ENCODE peak calls at places on chromosome 14, in six cellular contexts. J, E, U, T, A and M are unnamed samples.

GRCh38 chr14:61420326-61420725 is 98.9 kb downstream of the PRKCH start:
- DNase-seq in E (no peak), T (peak), U (no peak), A (no peak), J (peak), M (no peak)

GRCh38 chr14:73820631-73821030 is 31.0 kb upstream of the PTGR2 start:
- DNase-seq in T (no peak), E (no peak), A (no peak), J (no peak), U (no peak), M (no peak)

GRCh38 chr14:52852810-52853521 is 61.6 kb upstream of the GNPNAT1 start:
- DNase-seq in J (peak), U (no peak), T (no peak), A (no peak), E (no peak), M (no peak)

GRCh38 chr14:100708349-100709217 is 18.1 kb upstream of the DLK1 start:
- DNase-seq in E (no peak), J (peak), A (no peak), U (peak), T (no peak), M (no peak)

GRCh38 chr14:65101631-65102440 is 481 bp downstream of the MAX start:
- DNase-seq in E (no peak), U (peak), A (no peak), J (no peak), T (no peak), M (no peak)

GRCh38 chr14:36068777-36069534 is 107.6 kb downstream of the PTCSC3 start:
- DNase-seq in E (no peak), J (peak), A (no peak), U (peak), T (peak), M (no peak)

GRCh38 chr14:98622208-98623051 is 649.6 kb downstream of the BCL11B start:
- DNase-seq in E (no peak), U (no peak), T (peak), J (no peak), A (no peak), M (no peak)

GRCh38 chr14:49641697-49642129 is 6.7 kb upstream of the DNAAF2 start:
- DNase-seq in U (no peak), A (no peak), T (no peak), J (peak), E (no peak), M (no peak)

GRCh38 chr14:68141531-68142088 is 322.0 kb downstream of the RAD51B start:
- DNase-seq in J (peak), U (no peak), T (no peak), E (no peak), A (no peak), M (no peak)

GRCh38 chr14:68317239-68317638 is 475.6 kb downstream of the ZFP36L1 start:
- DNase-seq in T (no peak), E (no peak), J (no peak), U (no peak), A (no peak), M (no peak)

GRCh38 chr14:53509227-53509822 is 356.2 kb upstream of the DDHD1 start:
- DNase-seq in T (no peak), J (no peak), E (no peak), A (no peak), U (no peak), M (no peak)

GRCh38 chr14:65256714-65257113 is 154.4 kb upstream of the MAX start:
- DNase-seq in E (no peak), T (no peak), J (no peak), A (no peak), U (no peak), M (no peak)

GRCh38 chr14:56666716-56667115 is 87.1 kb downstream of the TMEM260 start:
- DNase-seq in A (no peak), J (peak), T (peak), E (no peak), U (no peak), M (no peak)

GRCh38 chr14:49853572-49854375 is 1.2 kb upstream of the NEMF start:
- DNase-seq in J (peak), T (peak), U (peak), E (peak), A (peak), M (peak)

GRCh38 chr14:67680121-67680602 is 5.7 kb upstream of the VTI1B start:
- DNase-seq in A (no peak), T (no peak), U (no peak), J (peak), E (peak), M (no peak)

GRCh38 chr14:37091651-37092050 is 80.8 kb downstream of the SLC25A21 start:
- DNase-seq in T (no peak), E (no peak), A (no peak), U (no peak), J (peak), M (no peak)

GRCh38 chr14:79134346-79134745 is 964.2 kb downstream of the NRXN3 start:
- DNase-seq in J (no peak), U (no peak), E (no peak), T (no peak), A (no peak), M (no peak)

GRCh38 chr14:74616996-74617700 is 5.1 kb upstream of the LTBP2 start:
- DNase-seq in A (no peak), U (no peak), E (no peak), T (no peak), J (peak), M (no peak)

GRCh38 chr14:21098134-21098891 is at the start of gene ZNF219:
- DNase-seq in T (no peak), A (no peak), E (peak), J (no peak), U (peak), M (no peak)

GRCh38 chr14:64704743-64705405 is 650 bp downstream of the PLEKHG3 start:
- DNase-seq in A (no peak), U (no peak), E (no peak), J (no peak), T (no peak), M (no peak)

GRCh38 chr14:19878029-19878642 is 3.2 kb downstream of the OR4K2 start:
- DNase-seq in J (peak), T (no peak), U (no peak), E (peak), A (no peak), M (no peak)

GRCh38 chr14:106506901-106507305 is 980.5 kb downstream of the TMEM121 start:
- DNase-seq in U (no peak), E (no peak), A (no peak), J (no peak), T (no peak), M (no peak)

GRCh38 chr14:95993768-95994592 is 45.2 kb upstream of the C14orf132 start:
- DNase-seq in U (peak), T (peak), J (peak), A (no peak), E (peak), M (no peak)

GRCh38 chr14:91385227-91385626 is 32.4 kb downstream of the CCDC88C start:
- DNase-seq in E (no peak), T (no peak), U (no peak), J (no peak), A (no peak), M (no peak)

GRCh38 chr14:100850841-100851585 is 25.1 kb downstream of the MEG3 start:
- DNase-seq in U (peak), A (no peak), E (peak), J (peak), T (no peak), M (peak)

GRCh38 chr14:54555651-54556050 is 11.3 kb upstream of the SAMD4A start:
- DNase-seq in J (no peak), U (no peak), T (no peak), A (no peak), E (no peak), M (no peak)
- TF ChIP-seq CTCF in J (no peak), U (no peak), T (peak), A (no peak), E (no peak), M (no peak)

GRCh38 chr14:72738181-72738611 is 155.7 kb downstream of the DPF3 start:
- DNase-seq in T (no peak), A (no peak), U (no peak), E (no peak), J (no peak), M (no peak)

GRCh38 chr14:72737560-72737943 is 156.3 kb downstream of the DPF3 start:
- DNase-seq in A (no peak), E (no peak), T (no peak), J (no peak), U (no peak), M (no peak)

GRCh38 chr14:72736791-72737559 is 156.9 kb downstream of the DPF3 start:
- DNase-seq in E (no peak), A (no peak), J (no peak), T (peak), U (no peak), M (no peak)

GRCh38 chr14:72739446-72740405 is 154.2 kb downstream of the DPF3 start:
- DNase-seq in U (no peak), J (no peak), E (no peak), T (no peak), A (no peak), M (no peak)

DNA sequence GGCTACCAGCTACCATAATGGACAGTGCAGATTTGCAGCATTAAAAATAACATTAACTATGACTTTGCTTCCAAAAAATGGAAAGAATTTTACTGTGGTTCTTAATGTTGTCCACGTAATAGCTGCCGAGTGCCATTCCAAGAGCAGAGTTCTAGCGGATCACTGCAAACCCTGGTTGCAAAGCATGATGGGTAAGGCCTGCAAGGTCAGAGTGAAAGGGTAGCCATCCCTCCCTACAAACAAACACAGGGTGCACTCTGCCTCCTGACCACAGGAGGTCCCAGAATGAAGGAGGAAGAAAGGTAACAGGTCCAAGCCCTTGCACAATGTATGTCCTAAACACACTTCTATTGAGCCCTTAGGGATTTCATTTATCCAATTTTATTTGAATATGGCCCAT is 157.6 kb downstream of the DPF3 start:
- DNase-seq in J (peak), E (no peak), A (no peak), U (peak), T (peak), M (no peak)
- TF ChIP-seq CTCF in J (peak), E (no peak), A (no peak), U (peak), T (no peak), M (no peak)

DNA sequence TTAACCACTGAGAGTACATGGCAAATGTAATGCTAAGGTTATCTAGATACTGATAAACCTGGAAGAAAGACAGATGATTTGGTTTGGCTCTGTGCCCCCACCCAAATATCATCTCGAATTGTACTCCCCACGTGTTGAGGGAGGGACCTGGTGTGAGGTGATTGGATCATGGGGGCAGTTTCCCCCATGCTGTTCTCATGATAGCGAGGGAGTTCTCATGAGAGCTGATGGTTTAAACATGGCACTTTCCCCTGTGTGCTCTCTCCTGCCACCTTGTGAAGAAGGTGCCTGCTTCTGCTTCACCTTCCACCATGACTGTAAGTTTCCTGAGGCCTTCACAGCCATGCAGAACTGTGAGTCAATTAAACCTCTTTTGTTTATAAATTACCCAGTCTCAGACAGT is 14.2 kb downstream of the NOXRED1 start:
- DNase-seq in U (peak), A (no peak), E (no peak), T (no peak), J (peak), M (no peak)
- TF ChIP-seq CTCF in U (no peak), A (no peak), E (no peak), T (peak), J (peak), M (no peak)

DNA sequence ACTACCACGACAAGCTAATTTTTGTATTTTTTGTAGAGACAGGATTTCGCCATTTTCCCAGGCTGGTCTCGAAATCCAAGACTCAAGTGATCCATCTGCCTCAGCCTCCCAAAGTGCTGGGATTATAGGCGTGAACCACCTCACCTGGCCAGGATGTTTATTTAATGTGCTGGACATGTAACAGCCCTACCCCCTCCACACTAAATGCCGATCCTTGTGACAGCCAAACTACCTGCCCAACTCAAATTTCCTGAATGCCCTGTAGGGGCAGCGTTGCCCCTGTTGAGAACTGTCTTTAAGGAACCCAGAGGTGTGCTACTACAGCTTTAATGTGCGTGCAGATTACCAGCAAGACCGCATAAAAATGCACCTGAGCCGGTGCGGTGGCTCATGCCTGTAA is 48.1 kb downstream of the KCNK13 start:
- DNase-seq in U (peak), E (no peak), T (no peak), J (no peak), A (no peak), M (no peak)
- TF ChIP-seq CTCF in U (no peak), E (no peak), T (peak), J (peak), A (no peak), M (peak)

GRCh38 chr14:104878582-104878981 is 13.5 kb downstream of the CEP170B start:
- DNase-seq in E (no peak), J (no peak), U (no peak), A (no peak), T (no peak), M (no peak)

GRCh38 chr14:104879983-104880565 is 15.0 kb downstream of the CEP170B start:
- DNase-seq in J (no peak), U (no peak), E (no peak), T (no peak), A (no peak), M (no peak)

GRCh38 chr14:104877806-104878550 is 12.9 kb downstream of the CEP170B start:
- DNase-seq in J (no peak), E (no peak), A (no peak), U (no peak), T (no peak), M (no peak)

GRCh38 chr14:104880584-104881210 is 15.6 kb downstream of the CEP170B start:
- DNase-seq in T (no peak), J (no peak), U (no peak), A (no peak), E (no peak), M (no peak)

GRCh38 chr14:104879201-104879982 is 14.3 kb downstream of the CEP170B start:
- DNase-seq in E (no peak), T (no peak), A (no peak), J (no peak), U (no peak), M (no peak)
- TF ChIP-seq CTCF in E (no peak), T (no peak), A (no peak), J (no peak), U (no peak), M (no peak)